ENCODE peak calls at places on chromosome 18, in ten cellular contexts. One of them, this sample, is unnamed.

GRCh38 chr18:57533399-57533884 is 53.1 kb downstream of the FECH start:
- DNase-seq in heart left ventricle: no peak
- DNase-seq in CD8-positive, alpha-beta T cell: no peak
- DNase-seq in right lobe of liver: peak
- DNase-seq in NB4: no peak
- DNase-seq in mucosa of descending colon: no peak
- DNase-seq in transverse colon: no peak
- DNase-seq in GM06990: no peak
- DNase-seq in esophagus squamous epithelium: no peak
- DNase-seq in thoracic aorta: no peak
- DNase-seq in this sample: no peak

GRCh38 chr18:37260367-37261093 is 305.1 kb downstream of the CELF4 start:
- DNase-seq in heart left ventricle: no peak
- DNase-seq in thoracic aorta: no peak
- DNase-seq in GM06990: no peak
- DNase-seq in transverse colon: no peak
- DNase-seq in right lobe of liver: no peak
- DNase-seq in mucosa of descending colon: no peak
- DNase-seq in CD8-positive, alpha-beta T cell: no peak
- DNase-seq in NB4: no peak
- DNase-seq in esophagus squamous epithelium: no peak
- DNase-seq in this sample: no peak

GRCh38 chr18:51128533-51128932 is 68.9 kb downstream of the MEX3C start:
- DNase-seq in transverse colon: no peak
- DNase-seq in NB4: no peak
- DNase-seq in GM06990: no peak
- DNase-seq in thoracic aorta: no peak
- DNase-seq in CD8-positive, alpha-beta T cell: no peak
- DNase-seq in heart left ventricle: no peak
- DNase-seq in esophagus squamous epithelium: no peak
- DNase-seq in mucosa of descending colon: no peak
- DNase-seq in right lobe of liver: no peak
- DNase-seq in this sample: no peak

GRCh38 chr18:27991391-27991790 is 185.5 kb downstream of the CDH2 start:
- DNase-seq in transverse colon: no peak
- DNase-seq in GM06990: no peak
- DNase-seq in thoracic aorta: no peak
- DNase-seq in heart left ventricle: no peak
- DNase-seq in mucosa of descending colon: no peak
- DNase-seq in NB4: no peak
- DNase-seq in right lobe of liver: no peak
- DNase-seq in CD8-positive, alpha-beta T cell: no peak
- DNase-seq in esophagus squamous epithelium: no peak
- DNase-seq in this sample: no peak

GRCh38 chr18:63342206-63342605 is 22.6 kb upstream of the BCL2 start:
- DNase-seq in mucosa of descending colon: no peak
- DNase-seq in GM06990: no peak
- DNase-seq in thoracic aorta: no peak
- DNase-seq in heart left ventricle: peak
- DNase-seq in esophagus squamous epithelium: no peak
- DNase-seq in NB4: peak
- DNase-seq in right lobe of liver: no peak
- DNase-seq in CD8-positive, alpha-beta T cell: peak
- DNase-seq in transverse colon: no peak
- DNase-seq in this sample: no peak

GRCh38 chr18:12645751-12646203 is 12.1 kb downstream of the SPIRE1 start:
- DNase-seq in GM06990: no peak
- DNase-seq in CD8-positive, alpha-beta T cell: no peak
- DNase-seq in right lobe of liver: no peak
- DNase-seq in transverse colon: no peak
- DNase-seq in mucosa of descending colon: no peak
- DNase-seq in NB4: no peak
- DNase-seq in heart left ventricle: peak
- DNase-seq in esophagus squamous epithelium: no peak
- DNase-seq in thoracic aorta: no peak
- DNase-seq in this sample: no peak

GRCh38 chr18:74512321-74513053 is 16.3 kb downstream of the CNDP2 start:
- DNase-seq in esophagus squamous epithelium: no peak
- DNase-seq in thoracic aorta: no peak
- DNase-seq in CD8-positive, alpha-beta T cell: no peak
- DNase-seq in mucosa of descending colon: no peak
- DNase-seq in heart left ventricle: no peak
- DNase-seq in GM06990: no peak
- DNase-seq in NB4: no peak
- DNase-seq in right lobe of liver: no peak
- DNase-seq in transverse colon: no peak
- DNase-seq in this sample: no peak

GRCh38 chr18:9319333-9319732 is 15.2 kb upstream of the TWSG1 start:
- DNase-seq in esophagus squamous epithelium: no peak
- DNase-seq in right lobe of liver: no peak
- DNase-seq in NB4: no peak
- DNase-seq in CD8-positive, alpha-beta T cell: no peak
- DNase-seq in transverse colon: no peak
- DNase-seq in thoracic aorta: no peak
- DNase-seq in mucosa of descending colon: no peak
- DNase-seq in GM06990: no peak
- DNase-seq in heart left ventricle: no peak
- DNase-seq in this sample: no peak

GRCh38 chr18:32472841-32473240 is 2.2 kb upstream of the GAREM1 start:
- DNase-seq in NB4: no peak
- DNase-seq in esophagus squamous epithelium: no peak
- DNase-seq in CD8-positive, alpha-beta T cell: no peak
- DNase-seq in GM06990: no peak
- DNase-seq in heart left ventricle: no peak
- DNase-seq in right lobe of liver: no peak
- DNase-seq in thoracic aorta: no peak
- DNase-seq in transverse colon: no peak
- DNase-seq in mucosa of descending colon: no peak
- DNase-seq in this sample: no peak

GRCh38 chr18:12278153-12278764 is 24.1 kb downstream of the CIDEA start:
- DNase-seq in thoracic aorta: no peak
- DNase-seq in heart left ventricle: peak
- DNase-seq in transverse colon: no peak
- DNase-seq in GM06990: no peak
- DNase-seq in mucosa of descending colon: no peak
- DNase-seq in esophagus squamous epithelium: no peak
- DNase-seq in CD8-positive, alpha-beta T cell: no peak
- DNase-seq in right lobe of liver: no peak
- DNase-seq in NB4: no peak
- DNase-seq in this sample: no peak

GRCh38 chr18:32289480-32290075 is 99.7 kb downstream of the MEP1B start:
- DNase-seq in GM06990: no peak
- DNase-seq in mucosa of descending colon: peak
- DNase-seq in CD8-positive, alpha-beta T cell: no peak
- DNase-seq in heart left ventricle: no peak
- DNase-seq in transverse colon: peak
- DNase-seq in NB4: peak
- DNase-seq in right lobe of liver: no peak
- DNase-seq in esophagus squamous epithelium: no peak
- DNase-seq in thoracic aorta: no peak
- DNase-seq in this sample: peak

GRCh38 chr18:50944245-50944917 is 23.5 kb upstream of the ELAC1 start:
- DNase-seq in CD8-positive, alpha-beta T cell: no peak
- DNase-seq in GM06990: no peak
- DNase-seq in NB4: peak
- DNase-seq in transverse colon: no peak
- DNase-seq in right lobe of liver: no peak
- DNase-seq in mucosa of descending colon: no peak
- DNase-seq in heart left ventricle: no peak
- DNase-seq in esophagus squamous epithelium: no peak
- DNase-seq in thoracic aorta: no peak
- DNase-seq in this sample: no peak

DNA sequence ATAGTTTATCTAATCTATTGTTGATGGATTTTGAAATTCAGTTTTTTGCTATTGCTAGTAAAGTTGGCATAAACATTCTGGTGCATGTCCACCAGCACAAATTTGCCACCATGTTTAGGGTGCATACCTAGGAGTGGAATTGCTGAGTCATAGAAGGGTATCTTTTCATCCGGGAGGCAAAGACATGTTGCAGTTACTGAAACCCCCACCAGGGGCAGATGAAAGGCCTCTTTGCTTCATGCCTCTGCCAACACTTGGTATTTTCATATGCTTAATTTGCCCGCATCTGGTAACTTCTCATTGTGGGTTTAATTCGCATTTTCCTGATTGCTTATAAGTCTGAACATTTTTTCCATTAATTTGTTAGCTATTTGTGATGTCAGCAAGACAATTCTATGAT is 8.2 kb downstream of the DCC start:
- DNase-seq in heart left ventricle: no peak
- DNase-seq in thoracic aorta: no peak
- DNase-seq in esophagus squamous epithelium: no peak
- DNase-seq in GM06990: no peak
- DNase-seq in NB4: peak
- DNase-seq in transverse colon: no peak
- DNase-seq in right lobe of liver: no peak
- DNase-seq in CD8-positive, alpha-beta T cell: no peak
- DNase-seq in mucosa of descending colon: no peak
- DNase-seq in this sample: no peak
- TF ChIP-seq CTCF in heart left ventricle: no peak
- TF ChIP-seq CTCF in thoracic aorta: no peak
- TF ChIP-seq CTCF in esophagus squamous epithelium: no peak
- TF ChIP-seq CTCF in GM06990: peak
- TF ChIP-seq CTCF in NB4: peak
- TF ChIP-seq CTCF in transverse colon: peak
- TF ChIP-seq CTCF in right lobe of liver: no peak
- TF ChIP-seq CTCF in CD8-positive, alpha-beta T cell: no peak
- TF ChIP-seq CTCF in mucosa of descending colon: no peak
- TF ChIP-seq CTCF in this sample: no peak

DNA sequence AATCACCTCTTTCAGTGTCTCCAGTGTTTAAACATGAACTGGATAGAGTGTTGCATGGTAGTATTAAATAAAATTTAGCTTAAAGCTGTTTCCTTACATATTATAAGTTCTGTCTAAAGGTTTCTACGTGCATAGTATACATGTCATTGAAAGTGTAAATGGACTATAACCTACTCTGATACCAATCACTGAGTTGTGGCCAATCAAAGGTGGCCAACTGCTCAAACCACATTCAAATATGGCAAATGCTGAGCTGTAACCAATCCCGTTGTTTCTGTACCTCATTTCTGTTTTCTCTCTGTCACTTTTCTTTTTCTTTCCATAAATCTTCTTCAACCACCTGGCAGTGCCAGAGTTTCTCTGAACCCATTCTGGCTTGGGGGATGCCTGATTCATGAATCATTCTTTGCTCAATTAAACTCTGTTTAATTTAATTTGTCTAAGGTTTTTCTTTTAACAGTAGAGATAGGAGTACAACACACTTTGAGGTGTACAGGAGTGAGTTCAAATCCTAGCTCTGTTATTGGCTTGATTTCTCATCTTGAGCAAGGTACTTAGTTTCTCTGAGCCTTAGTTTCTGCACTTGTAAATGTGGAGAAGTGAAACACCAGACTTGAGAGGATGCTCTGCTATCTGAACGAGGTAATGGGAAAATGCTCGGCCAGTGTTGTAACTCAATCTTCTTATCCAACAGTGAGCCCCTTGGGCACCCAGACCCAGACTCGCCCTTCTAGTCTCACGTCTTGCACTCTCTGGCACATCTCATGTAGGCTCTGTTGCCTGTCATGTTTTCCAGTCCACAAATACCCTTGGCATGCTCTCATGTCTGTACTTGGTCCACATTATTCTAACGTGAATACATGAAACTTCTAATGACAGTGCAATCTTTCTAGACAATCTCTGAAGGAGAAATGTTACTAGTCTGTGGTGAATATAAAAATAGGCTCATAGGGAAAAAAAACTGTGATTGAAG is 228.0 kb downstream of the PIK3C3 start:
- DNase-seq in right lobe of liver: no peak
- DNase-seq in esophagus squamous epithelium: no peak
- DNase-seq in NB4: no peak
- DNase-seq in transverse colon: no peak
- DNase-seq in mucosa of descending colon: no peak
- DNase-seq in heart left ventricle: no peak
- DNase-seq in thoracic aorta: no peak
- DNase-seq in GM06990: no peak
- DNase-seq in CD8-positive, alpha-beta T cell: no peak
- DNase-seq in this sample: no peak
- H3K4me3 ChIP-seq in right lobe of liver: no peak
- H3K4me3 ChIP-seq in esophagus squamous epithelium: no peak
- H3K4me3 ChIP-seq in NB4: no peak
- H3K4me3 ChIP-seq in transverse colon: no peak
- H3K4me3 ChIP-seq in mucosa of descending colon: no peak
- H3K4me3 ChIP-seq in heart left ventricle: no peak
- H3K4me3 ChIP-seq in thoracic aorta: no peak
- H3K4me3 ChIP-seq in GM06990: no peak
- H3K4me3 ChIP-seq in CD8-positive, alpha-beta T cell: no peak
- H3K4me3 ChIP-seq in this sample: no peak

GRCh38 chr18:35999925-36000324 is 27.4 kb downstream of the RMP24 start:
- DNase-seq in thoracic aorta: no peak
- DNase-seq in heart left ventricle: no peak
- DNase-seq in NB4: peak
- DNase-seq in right lobe of liver: no peak
- DNase-seq in GM06990: no peak
- DNase-seq in transverse colon: no peak
- DNase-seq in esophagus squamous epithelium: no peak
- DNase-seq in CD8-positive, alpha-beta T cell: no peak
- DNase-seq in mucosa of descending colon: no peak
- DNase-seq in this sample: no peak

GRCh38 chr18:35993013-35993412 is 20.5 kb downstream of the RMP24 start:
- DNase-seq in right lobe of liver: peak
- DNase-seq in heart left ventricle: peak
- DNase-seq in NB4: no peak
- DNase-seq in CD8-positive, alpha-beta T cell: no peak
- DNase-seq in mucosa of descending colon: no peak
- DNase-seq in transverse colon: no peak
- DNase-seq in GM06990: no peak
- DNase-seq in thoracic aorta: no peak
- DNase-seq in esophagus squamous epithelium: no peak
- DNase-seq in this sample: no peak

DNA sequence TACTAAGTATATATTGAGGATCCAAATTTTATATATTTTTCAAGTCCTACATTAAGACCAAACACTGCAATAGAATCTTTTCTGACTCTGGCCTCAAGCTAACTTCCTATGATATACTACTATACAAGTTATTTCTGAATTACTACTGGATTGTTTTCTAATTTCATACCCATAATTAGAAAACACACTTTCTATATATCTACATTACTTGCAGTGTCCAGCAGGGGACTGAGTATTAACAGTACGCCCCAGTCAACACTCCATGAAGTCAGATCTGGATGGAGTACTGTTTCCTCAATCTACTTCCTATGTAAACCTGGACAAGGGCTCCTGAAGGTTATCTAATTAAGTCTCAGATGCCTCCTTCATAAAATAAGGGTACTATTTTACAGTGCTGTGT is 26.5 kb downstream of the RMP24 start:
- DNase-seq in esophagus squamous epithelium: no peak
- DNase-seq in right lobe of liver: no peak
- DNase-seq in thoracic aorta: no peak
- DNase-seq in CD8-positive, alpha-beta T cell: no peak
- DNase-seq in transverse colon: no peak
- DNase-seq in GM06990: no peak
- DNase-seq in mucosa of descending colon: no peak
- DNase-seq in NB4: peak
- DNase-seq in heart left ventricle: no peak
- DNase-seq in this sample: no peak
- TF ChIP-seq CTCF in esophagus squamous epithelium: no peak
- TF ChIP-seq CTCF in right lobe of liver: no peak
- TF ChIP-seq CTCF in thoracic aorta: no peak
- TF ChIP-seq CTCF in CD8-positive, alpha-beta T cell: no peak
- TF ChIP-seq CTCF in transverse colon: no peak
- TF ChIP-seq CTCF in GM06990: peak
- TF ChIP-seq CTCF in mucosa of descending colon: no peak
- TF ChIP-seq CTCF in NB4: peak
- TF ChIP-seq CTCF in heart left ventricle: no peak
- TF ChIP-seq CTCF in this sample: peak

GRCh38 chr18:49001587-49001986 is 50.8 kb upstream of the SMAD7 start:
- DNase-seq in thoracic aorta: no peak
- DNase-seq in CD8-positive, alpha-beta T cell: no peak
- DNase-seq in right lobe of liver: no peak
- DNase-seq in mucosa of descending colon: no peak
- DNase-seq in NB4: no peak
- DNase-seq in heart left ventricle: no peak
- DNase-seq in GM06990: no peak
- DNase-seq in esophagus squamous epithelium: no peak
- DNase-seq in transverse colon: no peak
- DNase-seq in this sample: no peak
- H3K4me3 ChIP-seq in thoracic aorta: no peak
- H3K4me3 ChIP-seq in CD8-positive, alpha-beta T cell: no peak
- H3K4me3 ChIP-seq in right lobe of liver: no peak
- H3K4me3 ChIP-seq in mucosa of descending colon: no peak
- H3K4me3 ChIP-seq in NB4: no peak
- H3K4me3 ChIP-seq in heart left ventricle: no peak
- H3K4me3 ChIP-seq in GM06990: no peak
- H3K4me3 ChIP-seq in esophagus squamous epithelium: no peak
- H3K4me3 ChIP-seq in transverse colon: no peak
- H3K4me3 ChIP-seq in this sample: no peak